ENCODE peak calls at places on chromosomes 16 and 17, in seven cellular contexts. J is choroid plexus epithelial cell, D is NCI-H187 treated with DMSO at 0.1 percent for 48 hours, C is PC-3, M is T-helper 2 cell, F is hepatic stellate cell, X is AG08395. Z is an unnamed sample.

GRCh38 chr16:80611930-80612327 is 71.1 kb downstream of the DYNLRB2 start:
- DNase-seq in J (no peak), D (no peak), C (no peak), M (no peak), F (no peak), X (no peak), Z (no peak)

GRCh38 chr17:76997981-76998531 is 129.9 kb downstream of the MGAT5B start:
- DNase-seq in J (no peak), D (no peak), C (no peak), M (no peak), F (no peak), X (no peak), Z (no peak)

GRCh38 chr16:79437764-79438728 is 162.5 kb downstream of the MAF start:
- DNase-seq in J (peak), D (no peak), C (no peak), M (no peak), F (no peak), X (no peak), Z (no peak)

GRCh38 chr17:65733314-65733713 is 171.9 kb upstream of the AXIN2 start:
- DNase-seq in J (no peak), D (no peak), C (no peak), M (no peak), F (no peak), X (no peak), Z (no peak)

GRCh38 chr17:31650756-31651520 is 208.1 kb downstream of the COPRS start:
- DNase-seq in J (no peak), D (no peak), C (no peak), M (no peak), F (no peak), X (no peak), Z (no peak)

GRCh38 chr17:45783593-45784292 is 377 bp upstream of the CRHR1 start:
- DNase-seq in J (no peak), D (no peak), C (no peak), M (no peak), F (no peak), X (no peak), Z (no peak)

GRCh38 chr17:10349403-10349802 is 23.4 kb downstream of the MYH13 start:
- DNase-seq in J (no peak), D (no peak), C (no peak), M (no peak), F (no peak), X (no peak), Z (no peak)

GRCh38 chr16:72664122-72664479 is 383.8 kb downstream of the ZFHX3 start:
- DNase-seq in J (no peak), D (no peak), C (peak), M (no peak), F (no peak), X (no peak), Z (no peak)

GRCh38 chr17:57356153-57356721 is 99.9 kb downstream of the MSI2 start:
- DNase-seq in J (no peak), D (no peak), C (no peak), M (no peak), F (no peak), X (no peak), Z (no peak)

GRCh38 chr17:74861554-74862107 is 1.9 kb upstream of the GRIN2C start:
- DNase-seq in J (no peak), D (no peak), C (no peak), M (no peak), F (no peak), X (no peak), Z (no peak)

GRCh38 chr16:83939266-83939856 is 13.7 kb upstream of the OSGIN1 start:
- DNase-seq in J (no peak), D (no peak), C (no peak), M (no peak), F (no peak), X (no peak), Z (peak)

GRCh38 chr17:73474370-73474988 is 162.7 kb upstream of the CDC42EP4 start:
- DNase-seq in J (peak), D (no peak), C (peak), M (no peak), F (peak), X (peak), Z (no peak)

GRCh38 chr17:40307001-40307690 is 1.8 kb upstream of the RARA start:
- DNase-seq in J (peak), D (no peak), C (no peak), M (no peak), F (no peak), X (no peak), Z (no peak)

GRCh38 chr17:49556183-49556943 is 19.3 kb upstream of the NXPH3 start:
- DNase-seq in J (peak), D (no peak), C (peak), M (peak), F (peak), X (peak), Z (peak)

GRCh38 chr17:45792995-45793755 is 9.1 kb downstream of the CRHR1 start:
- DNase-seq in J (no peak), D (no peak), C (no peak), M (no peak), F (peak), X (no peak), Z (no peak)